ENCODE peak calls at places on chromosomes 3 and 15, in ten cellular contexts. J is tibial nerve; N is effector memory CD4-positive, alpha-beta T cell; K is psoas muscle; T is GM12865; S is fibroblast of mammary gland; F is hepatocyte; L is AG09309; D is AG04449; U is neural progenitor cell. X is an unnamed sample.

GRCh38 chr3:14544282-14545250 is 4.4 kb upstream of the GRIP2 start:
- DNase-seq in J (no peak), N (no peak), K (peak), T (no peak), S (no peak), F (no peak), L (no peak), D (no peak), U (no peak), X (no peak)

GRCh38 chr3:190577225-190577624 is 63.3 kb downstream of the IL1RAP start:
- DNase-seq in J (no peak), N (no peak), K (no peak), T (no peak), S (no peak), F (no peak), L (no peak), D (no peak), U (no peak), X (no peak)

GRCh38 chr3:79125313-79125984 is 642.3 kb downstream of the ROBO1 start:
- DNase-seq in J (no peak), N (no peak), K (no peak), T (no peak), S (no peak), F (no peak), L (no peak), D (no peak), U (no peak), X (no peak)

GRCh38 chr3:12371525-12372140 is 82.8 kb downstream of the PPARG start:
- DNase-seq in J (no peak), N (no peak), K (no peak), T (no peak), S (peak), F (no peak), L (no peak), D (no peak), U (no peak), X (no peak)

GRCh38 chr15:83129791-83130190 is 22.3 kb downstream of the TM6SF1 start:
- DNase-seq in J (no peak), N (no peak), K (no peak), T (no peak), S (no peak), F (no peak), L (no peak), D (no peak), U (no peak), X (no peak)

GRCh38 chr3:143479727-143480126 is 360.2 kb downstream of the CHST2 start:
- DNase-seq in J (no peak), N (no peak), K (no peak), T (peak), S (no peak), F (no peak), L (no peak), D (no peak), U (no peak), X (no peak)

GRCh38 chr3:173663664-173664063 is 266.1 kb downstream of the NLGN1 start:
- DNase-seq in J (no peak), N (no peak), K (no peak), T (no peak), S (peak), F (no peak), L (no peak), D (no peak), U (no peak), X (no peak)

GRCh38 chr3:12963869-12964712 is 109.1 kb downstream of the IQSEC1 start:
- DNase-seq in J (peak), N (no peak), K (peak), T (no peak), S (peak), F (no peak), L (no peak), D (no peak), U (no peak), X (no peak)

GRCh38 chr3:35528728-35529127 is 110.6 kb upstream of the ARPP21 start:
- DNase-seq in J (no peak), N (no peak), K (no peak), T (no peak), S (no peak), F (no peak), L (no peak), D (no peak), U (no peak), X (no peak)

GRCh38 chr15:56077071-56077470 is 83.7 kb upstream of the NEDD4 start:
- DNase-seq in J (no peak), N (no peak), K (no peak), T (no peak), S (no peak), F (no peak), L (no peak), D (no peak), U (peak), X (no peak)

GRCh38 chr3:54067060-54067459 is 55.3 kb upstream of the CACNA2D3 start:
- DNase-seq in J (no peak), N (no peak), K (no peak), T (no peak), S (no peak), F (no peak), L (no peak), D (no peak), U (no peak), X (no peak)

GRCh38 chr3:190094201-190094718 is 26.4 kb downstream of the P3H2 start:
- DNase-seq in J (no peak), N (no peak), K (no peak), T (no peak), S (peak), F (no peak), L (no peak), D (peak), U (no peak), X (peak)

GRCh38 chr3:27357665-27358258 is 11.4 kb downstream of the NEK10 start:
- DNase-seq in J (peak), N (peak), K (no peak), T (peak), S (peak), F (peak), L (no peak), D (no peak), U (peak), X (no peak)

GRCh38 chr3:129016366-129016724 is 15.2 kb downstream of the EFCC1 start:
- DNase-seq in J (no peak), N (peak), K (no peak), T (peak), S (no peak), F (peak), L (no peak), D (no peak), U (no peak), X (no peak)

GRCh38 chr15:25397110-25397509 is 41.7 kb downstream of the UBE3A start:
- DNase-seq in J (no peak), N (no peak), K (no peak), T (no peak), S (peak), F (no peak), L (no peak), D (no peak), U (no peak), X (no peak)

GRCh38 chr15:66503780-66504562 is 684 bp downstream of the RPL4 start:
- DNase-seq in J (no peak), N (no peak), K (no peak), T (no peak), S (peak), F (no peak), L (no peak), D (no peak), U (no peak), X (no peak)

GRCh38 chr15:89059006-89059405 is 29.2 kb upstream of the ABHD2 start:
- DNase-seq in J (no peak), N (no peak), K (no peak), T (no peak), S (no peak), F (no peak), L (no peak), D (no peak), U (no peak), X (no peak)

GRCh38 chr3:71846189-71846588 is 61.2 kb upstream of the PROK2 start:
- DNase-seq in J (no peak), N (no peak), K (no peak), T (no peak), S (peak), F (no peak), L (no peak), D (no peak), U (no peak), X (no peak)

GRCh38 chr15:79192462-79193036 is 90.0 kb upstream of the ANKRD34C start:
- DNase-seq in J (no peak), N (no peak), K (no peak), T (peak), S (peak), F (no peak), L (peak), D (no peak), U (no peak), X (no peak)

GRCh38 chr3:160564205-160564922 is 1.0 kb downstream of the KPNA4 start:
- DNase-seq in J (no peak), N (no peak), K (no peak), T (peak), S (no peak), F (peak), L (no peak), D (no peak), U (peak), X (no peak)

GRCh38 chr15:55530861-55531313 is 22.9 kb upstream of the DNAAF4 start:
- DNase-seq in J (no peak), N (no peak), K (no peak), T (peak), S (peak), F (peak), L (no peak), D (no peak), U (no peak), X (no peak)

DNA sequence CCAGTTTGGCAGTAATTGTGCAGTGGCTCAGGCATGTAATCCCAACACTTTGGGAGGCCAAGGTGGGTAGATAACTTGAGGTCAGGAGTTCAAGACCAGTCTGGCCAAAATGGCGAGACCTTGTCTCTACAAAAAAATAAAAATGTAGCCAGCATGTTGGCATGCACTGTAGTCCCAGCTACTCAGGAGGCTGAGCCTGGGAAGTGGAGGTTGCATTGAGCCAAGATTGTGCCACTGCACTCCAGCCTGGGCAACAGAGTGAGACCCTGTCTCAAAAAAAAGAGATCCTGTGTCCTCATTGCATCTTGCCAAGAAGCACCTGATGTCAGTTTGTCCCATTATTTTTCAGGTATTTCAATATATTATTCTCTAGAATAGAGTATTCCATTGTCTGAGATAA is 61.8 kb downstream of the CRTC3 start:
- DNase-seq in J (no peak), N (no peak), K (no peak), T (no peak), S (no peak), F (no peak), L (no peak), D (no peak), U (no peak), X (no peak)
- H3K4me3 ChIP-seq in J (no peak), N (no peak), K (no peak), T (no peak), S (no peak), F (no peak), L (no peak), D (no peak), U (no peak), X (no peak)

GRCh38 chr3:37994639-37994972 is 4.0 kb downstream of the VILL start:
- DNase-seq in J (no peak), N (no peak), K (no peak), T (no peak), S (no peak), F (no peak), L (no peak), D (no peak), U (no peak), X (no peak)
- H3K4me3 ChIP-seq in J (peak), N (peak), K (peak), T (peak), S (peak), F (peak), L (peak), D (peak), U (peak), X (peak)

DNA sequence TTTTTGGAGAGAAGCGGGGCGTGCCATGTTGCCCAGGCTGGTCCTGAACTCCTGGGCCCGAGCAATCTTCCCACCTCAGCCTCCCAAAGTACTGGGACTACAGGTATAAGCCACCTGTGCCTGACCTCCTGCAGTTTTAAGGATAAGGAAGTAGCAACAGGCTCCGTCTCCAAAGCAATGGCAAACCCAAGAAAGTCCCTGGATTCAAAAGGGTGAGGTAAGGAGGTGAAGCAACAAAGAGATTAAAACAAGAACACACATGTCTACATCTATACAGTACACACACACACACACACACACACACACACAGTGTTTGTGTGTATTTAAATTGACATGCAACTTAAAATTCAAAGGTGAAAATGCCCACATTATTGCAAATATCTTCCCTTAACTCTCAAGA is 58.9 kb downstream of the ABCC5 start:
- DNase-seq in J (no peak), N (no peak), K (no peak), T (no peak), S (no peak), F (no peak), L (no peak), D (no peak), U (no peak), X (no peak)
- H3K4me3 ChIP-seq in J (no peak), N (no peak), K (no peak), T (no peak), S (no peak), F (no peak), L (no peak), D (no peak), U (no peak), X (no peak)

GRCh38 chr15:52783929-52784798 is 6.0 kb downstream of the ONECUT1 start:
- DNase-seq in J (no peak), N (no peak), K (no peak), T (peak), S (peak), F (peak), L (no peak), D (no peak), U (peak), X (no peak)
- H3K4me3 ChIP-seq in J (peak), N (no peak), K (no peak), T (no peak), S (no peak), F (no peak), L (no peak), D (no peak), U (peak), X (peak)

DNA sequence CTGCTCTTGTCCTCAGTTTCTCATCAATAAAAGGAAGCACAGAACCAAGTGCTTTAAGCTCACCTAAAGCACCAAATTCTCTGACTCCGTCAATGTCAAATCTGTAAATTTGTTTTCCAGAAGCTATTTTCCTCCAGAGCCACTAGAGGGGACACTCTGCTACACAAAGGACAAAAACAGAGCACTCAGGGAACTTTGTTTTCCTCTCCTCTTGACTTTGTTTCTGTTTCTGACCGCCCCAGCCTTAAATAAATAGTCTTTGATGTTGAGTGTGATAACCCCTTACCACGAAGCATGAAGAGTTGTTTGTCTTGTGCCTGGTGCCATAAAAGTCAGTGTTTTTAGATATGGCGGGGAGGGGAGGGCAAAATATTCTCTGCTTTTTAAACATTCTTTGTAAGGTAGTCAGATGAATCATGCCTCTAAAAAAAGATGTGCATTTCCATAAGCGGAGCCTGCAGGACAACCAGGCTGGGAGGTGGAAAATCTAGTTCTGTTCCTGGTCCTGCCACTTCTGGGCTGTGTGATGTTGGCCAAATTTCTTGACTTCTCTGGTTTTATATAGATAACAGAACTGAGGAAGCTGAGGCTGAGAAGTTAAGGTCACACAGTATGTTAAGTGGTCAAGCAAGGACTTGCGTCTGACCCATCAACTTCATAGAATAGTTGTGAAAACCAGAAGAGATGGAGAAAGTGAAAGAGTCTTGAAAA is 7.3 kb upstream of the ZBTB38 start:
- DNase-seq in J (peak), N (no peak), K (no peak), T (peak), S (peak), F (peak), L (peak), D (peak), U (peak), X (no peak)
- H3K4me3 ChIP-seq in J (peak), N (no peak), K (peak), T (peak), S (no peak), F (no peak), L (no peak), D (no peak), U (no peak), X (peak)